ENCODE peak calls at places on chromosomes 7 and 10, in four cellular contexts. One of them, this sample, is unnamed.

GRCh38 chr7:74334026-74334425 is 44.8 kb downstream of the CLIP2 start:
- DNase-seq in progenitor cell of endocrine pancreas: no peak
- DNase-seq in CD4-positive, alpha-beta T cell: no peak
- DNase-seq in HEK293T: no peak
- DNase-seq in this sample: no peak

GRCh38 chr7:82172017-82172416 is 271.6 kb downstream of the CACNA2D1 start:
- DNase-seq in progenitor cell of endocrine pancreas: no peak
- DNase-seq in CD4-positive, alpha-beta T cell: no peak
- DNase-seq in HEK293T: no peak
- DNase-seq in this sample: no peak

GRCh38 chr7:95997632-95998031 is 225.3 kb downstream of the DYNC1I1 start:
- DNase-seq in progenitor cell of endocrine pancreas: no peak
- DNase-seq in CD4-positive, alpha-beta T cell: no peak
- DNase-seq in HEK293T: no peak
- DNase-seq in this sample: no peak

GRCh38 chr7:77413861-77414424 is 2.2 kb downstream of the GSAP start:
- DNase-seq in progenitor cell of endocrine pancreas: no peak
- DNase-seq in CD4-positive, alpha-beta T cell: no peak
- DNase-seq in HEK293T: no peak
- DNase-seq in this sample: no peak

GRCh38 chr10:13686331-13686752 is 99.6 kb downstream of the PRPF18 start:
- DNase-seq in progenitor cell of endocrine pancreas: no peak
- DNase-seq in CD4-positive, alpha-beta T cell: no peak
- DNase-seq in HEK293T: no peak
- DNase-seq in this sample: no peak

GRCh38 chr10:119728172-119728800 is 2.4 kb downstream of the INPP5F start:
- DNase-seq in progenitor cell of endocrine pancreas: no peak
- DNase-seq in CD4-positive, alpha-beta T cell: no peak
- DNase-seq in HEK293T: no peak
- DNase-seq in this sample: no peak

GRCh38 chr7:137245890-137246289 is 97.6 kb downstream of the PTN start:
- DNase-seq in progenitor cell of endocrine pancreas: no peak
- DNase-seq in CD4-positive, alpha-beta T cell: no peak
- DNase-seq in HEK293T: no peak
- DNase-seq in this sample: no peak

GRCh38 chr7:4247106-4247876 is 434.8 kb upstream of the FOXK1 start:
- DNase-seq in progenitor cell of endocrine pancreas: no peak
- DNase-seq in CD4-positive, alpha-beta T cell: no peak
- DNase-seq in HEK293T: no peak
- DNase-seq in this sample: peak; percentile 15

GRCh38 chr10:121927841-121928527 is at the start of gene ATE1:
- DNase-seq in progenitor cell of endocrine pancreas: peak; percentile 78
- DNase-seq in CD4-positive, alpha-beta T cell: peak; percentile 73
- DNase-seq in HEK293T: peak; percentile 92
- DNase-seq in this sample: peak; percentile 95

GRCh38 chr10:129850790-129851189 is 113.3 kb downstream of the EBF3 start:
- DNase-seq in progenitor cell of endocrine pancreas: peak; percentile 44
- DNase-seq in CD4-positive, alpha-beta T cell: no peak
- DNase-seq in HEK293T: no peak
- DNase-seq in this sample: no peak

GRCh38 chr10:116039604-116040003 is 233.4 kb downstream of the GFRA1 start:
- DNase-seq in progenitor cell of endocrine pancreas: no peak
- DNase-seq in CD4-positive, alpha-beta T cell: no peak
- DNase-seq in HEK293T: no peak
- DNase-seq in this sample: no peak

GRCh38 chr7:124276005-124276606 is 243.2 kb upstream of the TMEM229A start:
- DNase-seq in progenitor cell of endocrine pancreas: peak; percentile 17
- DNase-seq in CD4-positive, alpha-beta T cell: no peak
- DNase-seq in HEK293T: peak; percentile 39
- DNase-seq in this sample: no peak

GRCh38 chr7:37380831-37381230 is 67.8 kb downstream of the ELMO1 start:
- DNase-seq in progenitor cell of endocrine pancreas: no peak
- DNase-seq in CD4-positive, alpha-beta T cell: no peak
- DNase-seq in HEK293T: no peak
- DNase-seq in this sample: no peak

GRCh38 chr10:3776796-3777571 is 8.0 kb downstream of the KLF6 start:
- DNase-seq in progenitor cell of endocrine pancreas: no peak
- DNase-seq in CD4-positive, alpha-beta T cell: no peak
- DNase-seq in HEK293T: no peak
- DNase-seq in this sample: no peak

GRCh38 chr7:105664816-105665525 is 83.7 kb upstream of the EFCAB10 start:
- DNase-seq in progenitor cell of endocrine pancreas: no peak
- DNase-seq in CD4-positive, alpha-beta T cell: no peak
- DNase-seq in HEK293T: peak; percentile 42
- DNase-seq in this sample: no peak

This sample was measured in cardiac septum.